ENCODE peak calls at places on chromosomes 4 and X, in nine cellular contexts. R, K, H, Z, B, Q, C, U and O are unnamed samples. For H3K36me3, the result is how much of the 10 kb centered on the place peaks cover.

GRCh38 chr4:17921451-17921850 is 100.1 kb downstream of the LCORL start:
- DNase-seq in R (no peak), K (no peak), H (no peak), Z (no peak), B (no peak), Q (no peak), C (no peak), U (no peak), O (no peak)

GRCh38 chrX:20320461-20321159 is 53.9 kb upstream of the RPS6KA3 start:
- DNase-seq in R (no peak), K (no peak), H (no peak), Z (no peak), B (no peak), Q (peak), C (peak), U (no peak), O (no peak)

GRCh38 chr4:6902318-6903042 is 7.1 kb upstream of the TBC1D14 start:
- DNase-seq in R (no peak), K (no peak), H (peak), Z (no peak), B (no peak), Q (no peak), C (no peak), U (no peak), O (no peak)

GRCh38 chr4:187883836-187884235 is 111.7 kb upstream of the ZFP42 start:
- DNase-seq in R (no peak), K (no peak), H (no peak), Z (no peak), B (no peak), Q (no peak), C (no peak), U (no peak), O (no peak)

GRCh38 chr4:113978561-113979156 is 788 bp downstream of the ARSJ start:
- DNase-seq in R (peak), K (no peak), H (no peak), Z (no peak), B (no peak), Q (no peak), C (peak), U (no peak), O (peak)

GRCh38 chr4:185520119-185520518 is 15.2 kb downstream of the PDLIM3 start:
- DNase-seq in R (peak), K (no peak), H (peak), Z (no peak), B (no peak), Q (no peak), C (no peak), U (no peak), O (no peak)

GRCh38 chr4:102252171-102252570 is 93.1 kb downstream of the SLC39A8 start:
- DNase-seq in R (no peak), K (no peak), H (no peak), Z (no peak), B (no peak), Q (no peak), C (no peak), U (no peak), O (no peak)

GRCh38 chr4:7668826-7669225 is 234.1 kb upstream of the PSAPL1 start:
- DNase-seq in R (no peak), K (no peak), H (no peak), Z (no peak), B (no peak), Q (no peak), C (no peak), U (no peak), O (no peak)

GRCh38 chrX:153903991-153904957 is at the start of gene AVPR2:
- DNase-seq in R (no peak), K (no peak), H (no peak), Z (no peak), B (no peak), Q (no peak), C (no peak), U (no peak), O (no peak)

GRCh38 chr4:8582436-8582835 is 2.2 kb downstream of the GPR78 start:
- DNase-seq in R (no peak), K (no peak), H (no peak), Z (no peak), B (no peak), Q (no peak), C (peak), U (no peak), O (no peak)

DNA sequence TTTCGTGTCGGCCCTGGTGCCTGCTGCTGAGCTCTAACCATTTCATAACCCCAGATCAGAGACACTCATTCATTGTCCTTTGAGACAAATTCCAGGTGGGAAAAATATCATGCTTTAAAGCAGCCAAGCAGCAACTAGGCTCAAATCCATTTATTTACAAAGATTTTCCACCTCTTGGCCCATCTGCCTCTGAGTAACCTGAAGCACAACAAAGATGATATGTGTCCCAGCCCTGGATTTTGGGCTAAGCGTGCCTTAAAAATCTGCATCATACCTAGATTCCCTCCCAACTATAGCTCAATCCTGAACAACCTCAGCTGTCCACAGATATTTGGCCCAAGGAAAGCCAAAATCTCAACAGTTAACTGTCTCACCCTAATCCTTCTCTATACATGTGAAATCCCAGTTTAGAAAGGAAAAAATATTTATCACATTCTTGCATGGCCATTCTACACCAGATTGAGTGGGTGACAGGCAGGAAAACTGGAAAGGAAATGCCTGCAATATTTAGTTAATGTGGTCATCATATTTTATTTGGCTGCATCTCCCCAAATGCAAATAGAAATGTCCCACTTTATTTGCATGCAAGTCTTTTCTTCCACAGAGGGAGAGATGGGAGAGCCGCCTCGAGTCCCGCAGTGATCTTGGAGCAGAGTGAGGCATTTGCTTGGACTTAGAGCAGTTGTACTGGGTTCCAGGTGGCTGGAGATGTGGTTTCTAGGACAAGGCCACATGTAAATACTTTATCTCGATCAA is 146.4 kb upstream of the EOLA2 start:
- DNase-seq in R (peak), K (no peak), H (no peak), Z (no peak), B (no peak), Q (no peak), C (no peak), U (no peak), O (peak)
- H3K4me3 ChIP-seq in R (no peak), K (no peak), H (no peak), Z (no peak), B (no peak), Q (no peak), C (no peak), U (no peak), O (no peak)

GRCh38 chrX:79400618-79401017 is 33.5 kb upstream of the ITM2A start:
- DNase-seq in R (no peak), K (no peak), H (no peak), Z (no peak), B (no peak), Q (no peak), C (no peak), U (no peak), O (no peak)
- H3K36me3 ChIP-seq in R (under half), K (under half), H (under half), Z (under half), B (under half), Q (under half), C (under half), U (under half), O (under half)

DNA sequence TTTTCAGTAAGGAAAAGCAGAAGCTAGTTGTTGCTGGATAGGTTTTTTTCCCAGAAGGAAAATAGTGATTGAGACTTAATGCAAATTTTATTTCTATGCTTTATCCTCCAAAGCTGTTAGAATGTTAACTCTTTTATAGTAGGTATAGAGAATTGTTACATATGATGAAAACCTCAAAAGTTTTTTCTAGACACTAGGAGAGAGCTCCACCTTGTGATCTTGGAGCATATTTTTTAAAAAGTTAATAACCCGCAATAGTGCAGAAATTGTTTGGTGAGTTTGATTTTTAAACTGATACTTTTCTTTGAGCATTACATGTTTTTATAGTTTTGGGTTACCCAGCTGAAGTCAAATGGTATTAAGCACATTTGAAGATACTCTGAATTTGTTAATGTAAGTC is 56.5 kb downstream of the STAG2 start:
- DNase-seq in R (no peak), K (no peak), H (no peak), Z (no peak), B (no peak), Q (no peak), C (no peak), U (no peak), O (no peak)
- TF ChIP-seq CTCF in R (peak), K (no peak), H (peak), Z (no peak), B (no peak), Q (no peak), C (peak), U (no peak), O (no peak)

DNA sequence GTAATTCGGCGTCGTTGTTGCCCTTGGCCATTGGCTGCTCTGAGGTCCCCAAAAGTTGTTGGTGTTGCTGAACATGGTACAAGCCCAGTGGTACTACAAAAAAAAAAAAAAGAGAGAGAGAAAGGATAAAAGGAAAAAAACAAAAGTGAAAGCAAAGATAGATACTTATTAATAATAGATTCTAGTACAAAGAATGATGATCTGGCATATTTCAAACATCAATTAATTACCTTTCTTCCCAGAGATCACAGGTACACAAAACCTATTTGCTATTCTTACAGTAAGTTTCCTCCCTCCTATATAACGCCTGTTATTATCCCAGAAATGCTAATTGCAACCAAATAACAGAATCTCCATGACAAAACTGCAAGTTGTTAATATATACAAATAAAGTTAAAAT is 188.9 kb downstream of the FBXW7 start:
- DNase-seq in R (no peak), K (no peak), H (no peak), Z (no peak), B (no peak), Q (no peak), C (no peak), U (no peak), O (no peak)
- H3K4me3 ChIP-seq in R (no peak), K (no peak), H (no peak), Z (no peak), B (no peak), Q (no peak), C (no peak), U (no peak), O (no peak)

GRCh38 chr4:105265689-105266088 is 119.0 kb downstream of the TET2 start:
- DNase-seq in R (no peak), K (no peak), H (no peak), Z (no peak), B (no peak), Q (no peak), C (no peak), U (no peak), O (no peak)
- H3K36me3 ChIP-seq in R (under half), K (under half), H (under half), Z (under half), B (under half), Q (half or more), C (half or more), U (under half), O (under half)

GRCh38 chr4:87497141-87497540 is 32.0 kb downstream of the SPARCL1 start:
- DNase-seq in R (no peak), K (no peak), H (no peak), Z (no peak), B (no peak), Q (no peak), C (no peak), U (no peak), O (no peak)
- TF ChIP-seq CTCF in R (peak), K (no peak), H (peak), Z (no peak), B (peak), Q (peak), C (peak), U (no peak), O (peak)